ENCODE peak calls at places on chromosomes 2 and 18, in ten cellular contexts. K, O, J, W, M, V, Q, F, S and C are unnamed samples.

GRCh38 chr2:135337066-135337465 is 194.0 kb downstream of the ZRANB3 start:
- DNase-seq in W (no peak), Q (peak; percentile 1), V (no peak), M (no peak), J (no peak), K (no peak), S (no peak), F (no peak), O (no peak), C (no peak)

GRCh38 chr2:11678306-11678960 is 8.4 kb upstream of the NTSR2 start:
- DNase-seq in O (no peak), S (no peak), F (peak; percentile 9), M (no peak), J (no peak), Q (no peak), W (no peak), K (no peak), V (no peak), C (peak; percentile 64)

GRCh38 chr2:60294901-60295590 is 258.4 kb downstream of the BCL11A start:
- DNase-seq in F (no peak), O (no peak), V (no peak), W (no peak), K (no peak), Q (no peak), J (no peak), S (no peak), M (no peak), C (no peak)

GRCh38 chr2:239149501-239149900 is 251.3 kb downstream of the HDAC4 start:
- DNase-seq in F (no peak), S (peak; percentile 36), J (peak; percentile 42), O (no peak), M (no peak), Q (no peak), W (no peak), V (no peak), K (no peak), C (no peak)

GRCh38 chr2:134120718-134121630 is 132.9 kb upstream of the MGAT5 start:
- DNase-seq in S (peak; percentile 80), V (no peak), M (peak; percentile 67), Q (peak; percentile 74), F (peak; percentile 68), K (peak; percentile 32), J (peak; percentile 78), W (peak; percentile 52), O (peak; percentile 46), C (peak; percentile 77)

GRCh38 chr2:108436976-108437375 is 12.0 kb upstream of the GCC2 start:
- DNase-seq in K (no peak), W (no peak), J (no peak), F (no peak), V (no peak), O (no peak), Q (no peak), S (no peak), M (no peak), C (no peak)

GRCh38 chr18:37566479-37567060 is 972 bp upstream of the CELF4 start:
- DNase-seq in J (no peak), V (peak; percentile 10), F (no peak), M (no peak), W (no peak), O (no peak), Q (no peak), S (no peak), K (no peak), C (no peak)

GRCh38 chr2:197269815-197270214 is 40.8 kb downstream of the ANKRD44 start:
- DNase-seq in S (no peak), W (no peak), K (no peak), Q (no peak), J (no peak), M (no peak), V (no peak), F (no peak), O (no peak), C (no peak)

GRCh38 chr2:189559579-189560272 is 20.9 kb downstream of the SLC40A1 start:
- DNase-seq in K (no peak), M (no peak), J (no peak), Q (no peak), V (no peak), O (no peak), W (no peak), S (no peak), F (no peak), C (no peak)

GRCh38 chr18:34740101-34740500 is 30.0 kb downstream of the DTNA start:
- DNase-seq in J (no peak), K (no peak), O (no peak), F (no peak), S (no peak), M (no peak), V (no peak), W (no peak), Q (no peak), C (no peak)

GRCh38 chr18:46428368-46428767 is 228.7 kb downstream of the LOXHD1 start:
- DNase-seq in W (no peak), V (no peak), Q (no peak), J (no peak), S (no peak), O (no peak), K (no peak), M (no peak), F (no peak), C (no peak)

GRCh38 chr2:101420623-101421022 is 33.3 kb upstream of the CREG2 start:
- DNase-seq in F (no peak), W (no peak), M (no peak), Q (no peak), O (no peak), J (no peak), V (no peak), K (no peak), S (no peak), C (peak; percentile 1)

GRCh38 chr2:157725856-157726255 is 97.2 kb upstream of the ACVR1C start:
- DNase-seq in M (no peak), S (no peak), Q (peak; percentile 65), O (no peak), K (peak; percentile 38), W (no peak), V (no peak), J (no peak), F (no peak), C (no peak)

GRCh38 chr2:12303181-12304030 is 413.3 kb upstream of the TRIB2 start:
- DNase-seq in V (no peak), J (no peak), M (no peak), K (no peak), W (peak; percentile 3), Q (peak; percentile 94), F (no peak), O (no peak), S (no peak), C (no peak)

GRCh38 chr2:240237609-240238151 is 97.2 kb upstream of the OTOS start:
- DNase-seq in J (peak; percentile 47), W (no peak), S (peak; percentile 24), K (no peak), Q (peak; percentile 79), M (peak; percentile 12), O (no peak), V (peak; percentile 78), F (peak; percentile 69), C (peak; percentile 84)

GRCh38 chr2:198657520-198658121 is 800.1 kb downstream of the SATB2 start:
- DNase-seq in M (peak; percentile 56), S (no peak), J (no peak), O (no peak), F (no peak), Q (peak; percentile 30), K (no peak), W (no peak), V (no peak), C (no peak)

GRCh38 chr2:134260726-134261125 is 6.9 kb downstream of the MGAT5 start:
- DNase-seq in F (no peak), V (no peak), K (peak; percentile 71), W (no peak), S (no peak), J (no peak), M (no peak), Q (peak; percentile 91), O (no peak), C (no peak)

DNA sequence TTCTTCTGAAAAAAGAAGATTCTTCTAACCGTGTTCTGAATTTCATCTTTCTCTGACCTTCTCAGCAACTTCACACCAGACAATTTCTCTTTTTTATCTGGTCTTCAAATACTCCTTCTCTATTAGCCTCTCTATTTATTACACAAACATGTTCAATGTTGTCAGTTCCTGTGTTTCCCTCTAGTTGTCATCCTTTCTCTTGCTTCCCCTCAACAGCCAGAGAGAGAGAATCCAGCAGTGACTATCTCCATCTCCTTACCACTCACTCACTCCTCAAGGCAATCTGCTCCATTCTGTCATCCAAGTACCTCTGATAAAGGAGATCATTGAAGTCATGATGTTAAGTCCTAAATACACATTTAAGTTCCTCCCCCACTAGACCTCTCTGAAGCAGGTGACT is 491.9 kb upstream of the CHAC2 start:
- DNase-seq in S (no peak), W (no peak), O (no peak), F (no peak), M (no peak), J (no peak), K (no peak), V (no peak), Q (no peak), C (no peak)
- H3K27ac ChIP-seq in S (no peak overlapping the region), W (no peak overlapping the region), O (no peak overlapping the region), F (no peak overlapping the region), M (no peak overlapping the region), J (no peak overlapping the region), K (no peak overlapping the region), V (peak overlapping the region; percentile 18), Q (no peak overlapping the region), C (no peak overlapping the region)

DNA sequence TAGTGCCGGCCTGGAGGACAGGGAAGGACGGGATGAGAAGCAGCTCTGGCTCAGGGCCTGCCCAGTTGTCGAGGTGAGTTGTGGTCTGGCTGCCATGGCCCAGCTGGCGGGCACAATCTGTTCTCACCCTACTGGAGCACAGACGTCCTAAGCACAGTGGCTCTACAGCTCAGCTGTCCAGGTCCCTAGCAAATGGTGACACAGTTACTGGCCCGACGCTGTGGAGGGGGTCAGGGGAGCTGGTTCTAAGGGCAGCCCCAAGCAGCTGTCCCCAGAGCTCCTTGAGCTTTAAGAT is 32.9 kb downstream of the KCNK3 start:
- DNase-seq in S (no peak), K (no peak), F (no peak), O (no peak), M (no peak), V (no peak), J (peak; percentile 80), Q (no peak), W (no peak), C (no peak)
- H3K27ac ChIP-seq in S (no peak overlapping the region), K (no peak overlapping the region), F (peak overlapping the region; percentile 77), O (no peak overlapping the region), M (no peak overlapping the region), V (no peak overlapping the region), J (peak overlapping the region; percentile 75), Q (no peak overlapping the region), W (no peak overlapping the region), C (peak overlapping the region; percentile 85)

GRCh38 chr18:56162316-56162715 is 476.1 kb downstream of the TXNL1 start:
- DNase-seq in O (no peak), M (no peak), K (no peak), S (no peak), V (no peak), Q (no peak), F (no peak), J (no peak), W (no peak), C (no peak)
- H3K27ac ChIP-seq in O (no peak overlapping the region), M (no peak overlapping the region), K (no peak overlapping the region), S (peak overlapping the region; percentile 37), V (no peak overlapping the region), Q (no peak overlapping the region), F (peak overlapping the region; percentile 68), J (no peak overlapping the region), W (no peak overlapping the region), C (no peak overlapping the region)

DNA sequence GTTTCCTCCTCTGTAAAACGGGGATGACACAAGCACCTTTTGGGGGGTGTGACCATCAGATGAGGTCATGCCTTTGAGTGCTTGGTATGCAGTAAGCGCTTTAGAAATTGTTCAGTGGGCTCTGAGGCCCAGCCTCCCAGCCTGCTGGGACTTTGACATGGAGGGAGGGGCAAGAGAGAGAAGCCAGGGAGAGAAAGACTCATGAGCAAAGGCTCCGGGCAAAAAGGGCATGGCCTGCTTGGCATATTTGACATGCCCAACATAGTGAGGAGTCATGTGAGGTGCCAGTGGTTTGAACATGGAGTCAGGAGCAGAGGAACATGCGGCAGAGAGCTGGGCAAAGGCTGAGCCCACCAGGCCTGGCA is 14.0 kb downstream of the TNS1 start:
- DNase-seq in W (no peak), O (no peak), V (no peak), F (no peak), M (no peak), S (no peak), Q (no peak), J (no peak), K (no peak), C (no peak)
- H3K27ac ChIP-seq in W (no peak overlapping the region), O (no peak overlapping the region), V (no peak overlapping the region), F (peak overlapping the region; percentile 82), M (no peak overlapping the region), S (peak overlapping the region; percentile 60), Q (no peak overlapping the region), J (peak overlapping the region; percentile 73), K (peak overlapping the region; percentile 25), C (peak overlapping the region; percentile 79)